ENCODE peak calls at places on chromosomes 2 and 18, in four cellular contexts. H is dermis microvascular lymphatic vessel endothelial cell, E is thoracic aorta, O is AG08396. N is an unnamed sample.

GRCh38 chr2:232927041-232927792 is 57.2 kb downstream of the SNORC start:
- DNase-seq in O (peak), E (no peak), H (no peak), N (peak)

GRCh38 chr2:140786585-140786984 is 1344.2 kb downstream of the LRP1B start:
- DNase-seq in O (no peak), H (no peak), E (no peak), N (no peak)

GRCh38 chr2:53633441-53633840 is 134.2 kb upstream of the CHAC2 start:
- DNase-seq in H (no peak), O (no peak), E (no peak), N (peak)

GRCh38 chr2:100818003-100818605 is 1.8 kb upstream of the NPAS2 start:
- DNase-seq in O (no peak), E (no peak), H (no peak), N (peak)

GRCh38 chr2:232350804-232351685 is 27.5 kb upstream of the ALPP start:
- DNase-seq in E (no peak), H (no peak), O (no peak), N (no peak)

GRCh38 chr2:65390134-65390533 is 42.3 kb downstream of the SPRED2 start:
- DNase-seq in E (no peak), O (no peak), H (no peak), N (no peak)

GRCh38 chr2:224217233-224217961 is 178.3 kb upstream of the SERPINE2 start:
- DNase-seq in E (no peak), H (no peak), O (no peak), N (peak)

GRCh38 chr18:11834772-11835171 is 16.4 kb upstream of the CHMP1B start:
- DNase-seq in E (no peak), H (no peak), O (no peak), N (no peak)

GRCh38 chr18:26685438-26686173 is 137.3 kb upstream of the KCTD1 start:
- DNase-seq in O (no peak), E (no peak), H (no peak), N (no peak)

GRCh38 chr18:61352611-61353010 is 19.4 kb downstream of the CDH20 start:
- DNase-seq in O (no peak), H (no peak), E (no peak), N (no peak)